ENCODE peak calls at places on chromosomes 13 and 19, in nine cellular contexts. U, O, L, H, C, A, K, Y and V are unnamed samples.
A peak's percentile ranks its signal among the peaks of the same experiment; 100 is the strongest.

GRCh38 chr13:41411536-41411935 is 45.8 kb upstream of the RGCC start:
- DNase-seq in U (no peak), O (no peak), L (no peak), H (no peak), C (no peak), A (peak; percentile 21), K (no peak), Y (no peak), V (no peak)

GRCh38 chr13:104809483-104809882 is 1726.0 kb downstream of the EFNB2 start:
- DNase-seq in U (no peak), O (peak; percentile 28), L (no peak), H (no peak), C (no peak), A (no peak), K (no peak), Y (no peak), V (no peak)

GRCh38 chr13:81929988-81930387 is 1589.1 kb upstream of the SPRY2 start:
- DNase-seq in U (no peak), O (no peak), L (no peak), H (no peak), C (no peak), A (no peak), K (no peak), Y (no peak), V (no peak)

GRCh38 chr13:78625384-78625783 is 22.0 kb upstream of the POU4F1 start:
- DNase-seq in U (no peak), O (no peak), L (no peak), H (no peak), C (no peak), A (no peak), K (no peak), Y (no peak), V (no peak)

GRCh38 chr19:52554216-52554971 is 15.7 kb upstream of the ZNF701 start:
- DNase-seq in U (no peak), O (no peak), L (no peak), H (no peak), C (no peak), A (no peak), K (no peak), Y (no peak), V (no peak)

GRCh38 chr13:85314686-85315085 is 484.5 kb downstream of the SLITRK6 start:
- DNase-seq in U (no peak), O (no peak), L (no peak), H (no peak), C (no peak), A (no peak), K (no peak), Y (no peak), V (no peak)

GRCh38 chr13:52903320-52903719 is 54.9 kb upstream of the PCDH8 start:
- DNase-seq in U (no peak), O (no peak), L (no peak), H (no peak), C (no peak), A (no peak), K (no peak), Y (no peak), V (no peak)

GRCh38 chr13:40777957-40778235 is 6.9 kb upstream of the MRPS31 start:
- DNase-seq in U (no peak), O (no peak), L (no peak), H (no peak), C (no peak), A (no peak), K (no peak), Y (no peak), V (no peak)

GRCh38 chr13:36157475-36157874 is 26.3 kb upstream of the DCLK1 start:
- DNase-seq in U (no peak), O (no peak), L (no peak), H (no peak), C (no peak), A (no peak), K (no peak), Y (no peak), V (no peak)

GRCh38 chr19:18361646-18362045 is 21.2 kb downstream of the PGPEP1 start:
- DNase-seq in U (no peak), O (no peak), L (no peak), H (no peak), C (no peak), A (no peak), K (no peak), Y (no peak), V (no peak)

GRCh38 chr13:36395280-36395679 is 37.0 kb upstream of the CCNA1 start:
- DNase-seq in U (no peak), O (no peak), L (no peak), H (no peak), C (no peak), A (no peak), K (no peak), Y (no peak), V (no peak)

GRCh38 chr13:110307697-110308376 is 753 bp downstream of the COL4A2 start:
- DNase-seq in U (peak; percentile 87), O (peak; percentile 17), L (no peak), H (no peak), C (no peak), A (no peak), K (no peak), Y (no peak), V (peak; percentile 76)

GRCh38 chr13:40376296-40376849 is 290.1 kb downstream of the FOXO1 start:
- DNase-seq in U (peak; percentile 78), O (no peak), L (no peak), H (no peak), C (no peak), A (no peak), K (no peak), Y (no peak), V (no peak)

GRCh38 chr19:15436826-15437110 is 13.0 kb downstream of the WIZ start:
- DNase-seq in U (no peak), O (no peak), L (no peak), H (no peak), C (peak; percentile 61), A (no peak), K (no peak), Y (no peak), V (peak; percentile 50)

GRCh38 chr13:49539313-49539712 is 43.6 kb downstream of the PHF11 start:
- DNase-seq in U (no peak), O (no peak), L (no peak), H (no peak), C (no peak), A (no peak), K (no peak), Y (no peak), V (no peak)

GRCh38 chr13:54449922-54450321 is 1421.3 kb downstream of the OLFM4 start:
- DNase-seq in U (no peak), O (no peak), L (no peak), H (no peak), C (no peak), A (no peak), K (no peak), Y (no peak), V (no peak)

GRCh38 chr13:74246398-74246975 is 112.3 kb upstream of the KLF12 start:
- DNase-seq in U (no peak), O (no peak), L (no peak), H (no peak), C (no peak), A (peak; percentile 33), K (peak; percentile 18), Y (no peak), V (no peak)

GRCh38 chr13:99367106-99367616 is 60.0 kb upstream of the GPR183 start:
- DNase-seq in U (peak; percentile 70), O (no peak), L (no peak), H (no peak), C (peak; percentile 14), A (peak; percentile 39), K (no peak), Y (no peak), V (no peak)

GRCh38 chr13:89902223-89902622 is 1445.3 kb upstream of the MIR17HG start:
- DNase-seq in U (no peak), O (no peak), L (no peak), H (no peak), C (no peak), A (no peak), K (no peak), Y (no peak), V (no peak)

GRCh38 chr13:114118086-114118762 is 14.2 kb downstream of the RASA3 start:
- DNase-seq in U (no peak), O (no peak), L (no peak), H (no peak), C (peak; percentile 59), A (peak; percentile 12), K (no peak), Y (no peak), V (no peak)
- H3K27ac ChIP-seq in U (peak overlapping the region; percentile 77), O (peak overlapping the region; percentile 64), L (peak overlapping the region; percentile 93), H (peak overlapping the region; percentile 91), C (peak overlapping the region; percentile 86), A (peak overlapping the region; percentile 4), K (peak overlapping the region; percentile 77), Y (peak overlapping the region; percentile 79), V (no peak overlapping the region)

DNA sequence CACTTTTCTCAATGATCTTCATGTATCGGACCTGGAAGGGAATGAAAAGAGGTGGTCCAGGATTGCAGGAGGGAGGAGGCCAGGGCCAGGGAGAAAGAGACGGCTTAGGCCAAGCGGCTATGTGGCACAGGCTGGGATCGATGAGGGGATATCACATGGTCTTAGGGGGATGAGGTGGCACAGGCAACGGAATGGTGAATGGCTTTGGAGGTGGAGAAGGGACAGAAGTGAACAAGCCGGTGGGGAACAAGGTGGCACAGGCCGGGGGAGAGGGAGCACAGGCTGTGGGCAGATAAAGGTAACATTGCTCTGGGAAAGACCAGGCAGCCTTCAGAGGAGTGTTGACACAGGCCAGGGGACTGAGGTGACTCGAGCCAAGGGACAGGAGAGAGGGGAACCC is 5.7 kb upstream of the CDKN2D start:
- DNase-seq in U (no peak), O (no peak), L (no peak), H (no peak), C (no peak), A (no peak), K (no peak), Y (no peak), V (no peak)
- H3K4me1 ChIP-seq in U (peaks cover 14% of the 10 kb centered on the region), O (no peaks in the 10 kb centered on the region), L (peaks cover 6% of the 10 kb centered on the region), H (peaks cover 4% of the 10 kb centered on the region), C (peaks cover 1% of the 10 kb centered on the region), A (peaks cover 9% of the 10 kb centered on the region), K (peaks cover 10% of the 10 kb centered on the region), Y (no peaks in the 10 kb centered on the region), V (no peaks in the 10 kb centered on the region)

DNA sequence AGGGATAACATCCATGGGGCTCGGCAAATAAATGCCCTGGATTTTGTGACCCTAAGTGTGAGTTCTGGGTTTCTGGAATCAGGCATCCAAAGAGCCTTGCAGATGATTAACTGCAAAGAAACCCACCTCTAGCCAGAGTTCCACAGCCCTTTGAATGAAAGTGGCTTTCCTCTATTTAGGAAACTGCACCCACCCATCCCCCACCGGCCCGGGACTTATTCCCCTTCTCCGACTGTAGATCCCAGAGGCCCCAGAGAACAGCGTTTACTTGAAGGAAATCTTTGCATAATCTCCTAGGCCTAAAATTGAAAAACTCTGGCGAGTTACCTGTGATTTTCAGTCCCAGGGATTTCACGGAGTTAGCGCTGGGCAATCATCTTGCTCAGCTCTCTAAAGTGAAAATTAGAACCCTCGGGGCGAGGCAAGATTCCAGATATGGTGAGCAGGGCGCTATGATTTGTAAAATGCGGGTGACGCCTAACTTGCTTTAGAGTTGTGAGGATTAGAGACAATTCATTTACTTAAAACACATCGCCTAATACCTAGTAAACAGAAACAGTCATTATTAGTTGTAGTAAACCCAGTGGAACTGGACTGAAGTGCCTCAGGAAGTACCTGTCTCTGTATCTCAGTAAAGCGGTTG is 9.4 kb downstream of the URAD start:
- DNase-seq in U (no peak), O (no peak), L (no peak), H (no peak), C (no peak), A (no peak), K (no peak), Y (no peak), V (no peak)
- H3K4me3 ChIP-seq in U (no peak overlapping the region), O (no peak overlapping the region), L (no peak overlapping the region), H (peak overlapping the region; percentile 4), C (no peak overlapping the region), A (no peak overlapping the region), K (no peak overlapping the region), Y (no peak overlapping the region), V (no peak overlapping the region)

GRCh38 chr13:93775507-93776108 is 549.0 kb downstream of the GPC6 start:
- DNase-seq in U (no peak), O (no peak), L (no peak), H (no peak), C (no peak), A (no peak), K (no peak), Y (no peak), V (no peak)
- H3K27ac ChIP-seq in U (peak overlapping the region; percentile 19), O (no peak overlapping the region), L (peak overlapping the region; percentile 66), H (peak overlapping the region; percentile 36), C (no peak overlapping the region), A (no peak overlapping the region), K (no peak overlapping the region), Y (no peak overlapping the region), V (no peak overlapping the region)